ENCODE peak calls at places on chromosomes 7 and 10, in five cellular contexts. I, S, P, F and C are unnamed samples.
A peak's percentile ranks its signal among the peaks of the same experiment; 100 is the strongest.

GRCh38 chr7:128398016-128398840 is 11.6 kb downstream of the IMPDH1 start:
- DNase-seq in I (peak; percentile 38), F (peak; percentile 17), P (peak; percentile 30), S (peak; percentile 49), C (peak; percentile 5)

GRCh38 chr7:130349911-130350782 is 5.5 kb downstream of the CPA5 start:
- DNase-seq in I (no peak), P (no peak), F (peak; percentile 33), S (no peak), C (no peak)

GRCh38 chr7:39566056-39566921 is at the start of gene YAE1:
- DNase-seq in I (peak; percentile 73), P (peak; percentile 51), S (peak; percentile 88), F (peak; percentile 81), C (peak; percentile 72)

GRCh38 chr7:133753513-133753912 is 373.6 kb upstream of the LRGUK start:
- DNase-seq in P (no peak), F (no peak), S (no peak), I (no peak), C (no peak)

GRCh38 chr10:93435621-93436385 is 46.3 kb downstream of the MYOF start:
- DNase-seq in I (peak; percentile 77), F (no peak), S (no peak), P (no peak), C (peak; percentile 82)

GRCh38 chr10:17375936-17376584 is 78.3 kb downstream of the ST8SIA6 start:
- DNase-seq in I (no peak), S (no peak), F (no peak), P (no peak), C (no peak)

GRCh38 chr7:20330176-20330796 is 414 bp upstream of the ITGB8 start:
- DNase-seq in I (peak; percentile 81), P (peak; percentile 73), F (peak; percentile 73), S (peak; percentile 91), C (peak; percentile 76)

GRCh38 chr7:106542550-106543220 is 118.3 kb downstream of the CCDC71L start:
- DNase-seq in I (peak; percentile 80), P (peak; percentile 85), S (peak; percentile 65), F (peak; percentile 59), C (peak; percentile 44)

GRCh38 chr10:80407836-80408197 is 534 bp upstream of the PRXL2A start:
- DNase-seq in I (peak; percentile 42), P (no peak), S (peak; percentile 33), F (peak; percentile 41), C (peak; percentile 68)

GRCh38 chr7:1671876-1672451 is 1.9 kb downstream of the ELFN1 start:
- DNase-seq in P (no peak), F (no peak), I (no peak), S (peak; percentile 14), C (no peak)

GRCh38 chr7:135414850-135415439 is 95.0 kb downstream of the CNOT4 start:
- DNase-seq in P (peak; percentile 47), F (peak; percentile 50), S (no peak), I (peak; percentile 57), C (no peak)